ENCODE peak calls at places on chromosomes 5 and 9, in ten cellular contexts. One of them, this sample, is unnamed.

GRCh38 chr9:105127863-105128220 is 116.6 kb upstream of the SLC44A1 start:
- DNase-seq in type B pancreatic cell: no peak
- DNase-seq in cardiac muscle cell: peak
- DNase-seq in thoracic aorta: no peak
- DNase-seq in omental fat pad: no peak
- DNase-seq in heart left ventricle: no peak
- DNase-seq in OCI-LY7: peak
- DNase-seq in neural crest cell: no peak
- DNase-seq in kidney epithelial cell: peak
- DNase-seq in natural killer cell: no peak
- DNase-seq in this sample: no peak

GRCh38 chr5:149677721-149678120 is 52.4 kb upstream of the PPARGC1B start:
- DNase-seq in kidney epithelial cell: no peak
- DNase-seq in OCI-LY7: no peak
- DNase-seq in thoracic aorta: no peak
- DNase-seq in heart left ventricle: peak
- DNase-seq in natural killer cell: no peak
- DNase-seq in omental fat pad: no peak
- DNase-seq in type B pancreatic cell: no peak
- DNase-seq in neural crest cell: no peak
- DNase-seq in cardiac muscle cell: no peak
- DNase-seq in this sample: no peak

GRCh38 chr9:114430443-114430842 is 42.7 kb upstream of the AKNA start:
- DNase-seq in neural crest cell: no peak
- DNase-seq in thoracic aorta: no peak
- DNase-seq in natural killer cell: no peak
- DNase-seq in type B pancreatic cell: no peak
- DNase-seq in omental fat pad: no peak
- DNase-seq in kidney epithelial cell: no peak
- DNase-seq in OCI-LY7: no peak
- DNase-seq in cardiac muscle cell: no peak
- DNase-seq in heart left ventricle: no peak
- DNase-seq in this sample: no peak

GRCh38 chr5:54936201-54936600 is 49.2 kb downstream of the ESM1 start:
- DNase-seq in natural killer cell: no peak
- DNase-seq in thoracic aorta: no peak
- DNase-seq in kidney epithelial cell: no peak
- DNase-seq in cardiac muscle cell: no peak
- DNase-seq in neural crest cell: no peak
- DNase-seq in OCI-LY7: no peak
- DNase-seq in omental fat pad: no peak
- DNase-seq in heart left ventricle: no peak
- DNase-seq in type B pancreatic cell: no peak
- DNase-seq in this sample: no peak

GRCh38 chr5:94623877-94624276 is 5.4 kb downstream of the SLF1 start:
- DNase-seq in heart left ventricle: no peak
- DNase-seq in neural crest cell: no peak
- DNase-seq in kidney epithelial cell: no peak
- DNase-seq in natural killer cell: no peak
- DNase-seq in cardiac muscle cell: no peak
- DNase-seq in omental fat pad: no peak
- DNase-seq in type B pancreatic cell: no peak
- DNase-seq in thoracic aorta: no peak
- DNase-seq in OCI-LY7: no peak
- DNase-seq in this sample: no peak

GRCh38 chr5:60945760-60946253 is 802 bp downstream of the NDUFAF2 start:
- DNase-seq in OCI-LY7: no peak
- DNase-seq in kidney epithelial cell: no peak
- DNase-seq in cardiac muscle cell: peak
- DNase-seq in type B pancreatic cell: peak
- DNase-seq in natural killer cell: no peak
- DNase-seq in thoracic aorta: no peak
- DNase-seq in heart left ventricle: peak
- DNase-seq in omental fat pad: peak
- DNase-seq in neural crest cell: no peak
- DNase-seq in this sample: no peak

GRCh38 chr5:142697356-142697807 is 11.5 kb upstream of the FGF1 start:
- DNase-seq in neural crest cell: no peak
- DNase-seq in type B pancreatic cell: no peak
- DNase-seq in omental fat pad: no peak
- DNase-seq in OCI-LY7: no peak
- DNase-seq in natural killer cell: no peak
- DNase-seq in thoracic aorta: no peak
- DNase-seq in heart left ventricle: peak
- DNase-seq in kidney epithelial cell: no peak
- DNase-seq in cardiac muscle cell: peak
- DNase-seq in this sample: no peak

GRCh38 chr5:378301-378891 is 56.9 kb downstream of the AHRR start:
- DNase-seq in cardiac muscle cell: no peak
- DNase-seq in kidney epithelial cell: no peak
- DNase-seq in OCI-LY7: no peak
- DNase-seq in natural killer cell: no peak
- DNase-seq in omental fat pad: no peak
- DNase-seq in neural crest cell: no peak
- DNase-seq in heart left ventricle: no peak
- DNase-seq in thoracic aorta: no peak
- DNase-seq in type B pancreatic cell: peak
- DNase-seq in this sample: peak

DNA sequence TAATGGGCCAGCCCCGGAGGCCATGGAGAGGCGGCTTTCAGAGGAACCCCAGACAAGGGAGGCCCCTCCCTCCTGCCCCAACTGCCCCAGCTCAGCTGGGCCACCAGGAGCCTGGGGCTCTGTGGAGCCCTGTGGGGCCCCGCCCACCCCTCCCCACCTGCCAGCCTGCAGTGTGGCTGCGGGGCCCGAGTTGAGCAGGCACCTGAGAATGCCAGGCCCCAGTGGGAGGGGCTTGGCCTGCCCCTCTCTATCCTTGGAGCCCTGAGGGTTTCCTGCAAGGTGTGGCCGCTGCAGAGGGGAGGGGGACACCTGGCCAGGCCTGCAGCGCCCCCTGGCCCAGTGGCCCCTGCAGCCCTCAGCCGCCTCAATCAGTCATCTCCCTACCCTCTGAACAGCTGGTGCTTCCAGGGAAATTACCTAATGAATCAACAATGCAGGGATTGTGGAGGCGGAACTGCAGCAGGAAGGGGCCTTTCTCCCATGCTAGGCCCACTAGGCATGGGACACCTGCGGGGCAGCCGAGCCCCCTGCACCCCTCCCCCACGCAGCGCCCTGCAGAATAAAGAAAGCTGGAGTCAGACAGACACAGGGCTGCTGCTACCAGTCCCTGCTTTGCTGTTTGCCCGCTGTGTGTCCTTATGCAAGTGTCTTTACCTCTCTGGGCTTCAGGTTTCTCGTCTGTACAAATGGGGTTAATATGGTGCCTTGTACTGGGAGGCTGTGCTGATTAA is 48.0 kb downstream of the LMX1B start:
- DNase-seq in thoracic aorta: no peak
- DNase-seq in natural killer cell: no peak
- DNase-seq in cardiac muscle cell: peak
- DNase-seq in neural crest cell: no peak
- DNase-seq in kidney epithelial cell: peak
- DNase-seq in heart left ventricle: no peak
- DNase-seq in OCI-LY7: no peak
- DNase-seq in omental fat pad: no peak
- DNase-seq in type B pancreatic cell: no peak
- DNase-seq in this sample: peak
- TF ChIP-seq CTCF in thoracic aorta: no peak
- TF ChIP-seq CTCF in natural killer cell: no peak
- TF ChIP-seq CTCF in cardiac muscle cell: no peak
- TF ChIP-seq CTCF in neural crest cell: no peak
- TF ChIP-seq CTCF in kidney epithelial cell: peak
- TF ChIP-seq CTCF in heart left ventricle: no peak
- TF ChIP-seq CTCF in OCI-LY7: peak
- TF ChIP-seq CTCF in omental fat pad: no peak
- TF ChIP-seq CTCF in type B pancreatic cell: no peak
- TF ChIP-seq CTCF in this sample: peak

GRCh38 chr5:157817928-157818327 is 41.0 kb downstream of the CLINT1 start:
- DNase-seq in type B pancreatic cell: no peak
- DNase-seq in kidney epithelial cell: no peak
- DNase-seq in thoracic aorta: no peak
- DNase-seq in OCI-LY7: no peak
- DNase-seq in natural killer cell: no peak
- DNase-seq in omental fat pad: no peak
- DNase-seq in cardiac muscle cell: no peak
- DNase-seq in heart left ventricle: no peak
- DNase-seq in neural crest cell: no peak
- DNase-seq in this sample: no peak

GRCh38 chr5:157820593-157821252 is 38.2 kb downstream of the CLINT1 start:
- DNase-seq in omental fat pad: no peak
- DNase-seq in thoracic aorta: no peak
- DNase-seq in natural killer cell: no peak
- DNase-seq in kidney epithelial cell: peak
- DNase-seq in OCI-LY7: peak
- DNase-seq in cardiac muscle cell: peak
- DNase-seq in neural crest cell: peak
- DNase-seq in type B pancreatic cell: no peak
- DNase-seq in heart left ventricle: no peak
- DNase-seq in this sample: no peak

GRCh38 chr5:157819502-157820125 is 39.3 kb downstream of the CLINT1 start:
- DNase-seq in neural crest cell: no peak
- DNase-seq in omental fat pad: no peak
- DNase-seq in cardiac muscle cell: no peak
- DNase-seq in natural killer cell: no peak
- DNase-seq in kidney epithelial cell: no peak
- DNase-seq in OCI-LY7: no peak
- DNase-seq in heart left ventricle: no peak
- DNase-seq in type B pancreatic cell: no peak
- DNase-seq in thoracic aorta: no peak
- DNase-seq in this sample: no peak

GRCh38 chr5:157818368-157818767 is 40.6 kb downstream of the CLINT1 start:
- DNase-seq in kidney epithelial cell: no peak
- DNase-seq in omental fat pad: no peak
- DNase-seq in neural crest cell: no peak
- DNase-seq in cardiac muscle cell: no peak
- DNase-seq in OCI-LY7: no peak
- DNase-seq in type B pancreatic cell: no peak
- DNase-seq in natural killer cell: no peak
- DNase-seq in thoracic aorta: no peak
- DNase-seq in heart left ventricle: no peak
- DNase-seq in this sample: no peak

DNA sequence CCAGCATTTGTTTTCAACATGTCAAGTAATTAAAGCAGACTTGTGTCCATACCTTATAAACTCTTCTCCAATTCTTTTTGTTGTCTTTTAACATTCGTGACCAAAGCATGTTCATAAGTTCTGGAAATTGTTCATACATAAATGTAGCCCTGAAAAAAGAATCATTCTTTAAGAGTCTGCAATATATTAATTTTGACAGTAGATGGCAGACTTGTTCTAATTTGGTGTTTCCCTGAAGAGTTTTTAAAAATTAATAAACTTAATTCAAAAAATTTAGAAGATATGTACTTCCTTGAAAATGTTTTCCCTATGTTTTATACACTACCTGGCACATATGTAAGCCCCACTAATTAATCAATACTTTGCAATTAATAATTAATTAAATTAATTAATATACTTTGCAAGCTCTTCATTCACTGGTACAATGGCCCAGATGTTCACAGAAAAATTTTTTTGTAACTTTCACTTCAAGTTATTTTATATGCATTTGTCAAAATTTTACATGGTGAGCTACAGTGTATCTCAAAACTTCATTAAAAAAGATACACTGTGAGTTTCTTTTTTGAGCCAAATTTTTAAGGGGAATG is 42.2 kb downstream of the CLINT1 start:
- DNase-seq in thoracic aorta: no peak
- DNase-seq in neural crest cell: no peak
- DNase-seq in type B pancreatic cell: no peak
- DNase-seq in OCI-LY7: peak
- DNase-seq in kidney epithelial cell: no peak
- DNase-seq in natural killer cell: no peak
- DNase-seq in heart left ventricle: no peak
- DNase-seq in omental fat pad: no peak
- DNase-seq in cardiac muscle cell: peak
- DNase-seq in this sample: no peak
- TF ChIP-seq CTCF in thoracic aorta: peak
- TF ChIP-seq CTCF in neural crest cell: peak
- TF ChIP-seq CTCF in type B pancreatic cell: peak
- TF ChIP-seq CTCF in OCI-LY7: peak
- TF ChIP-seq CTCF in kidney epithelial cell: peak
- TF ChIP-seq CTCF in natural killer cell: peak
- TF ChIP-seq CTCF in heart left ventricle: peak
- TF ChIP-seq CTCF in omental fat pad: no peak
- TF ChIP-seq CTCF in cardiac muscle cell: peak
- TF ChIP-seq CTCF in this sample: peak

GRCh38 chr9:120792898-120793765 is at the start of gene FBXW2:
- DNase-seq in cardiac muscle cell: peak
- DNase-seq in kidney epithelial cell: peak
- DNase-seq in heart left ventricle: peak
- DNase-seq in type B pancreatic cell: peak
- DNase-seq in OCI-LY7: peak
- DNase-seq in neural crest cell: peak
- DNase-seq in omental fat pad: peak
- DNase-seq in thoracic aorta: peak
- DNase-seq in natural killer cell: peak
- DNase-seq in this sample: peak
- TF ChIP-seq CTCF in cardiac muscle cell: no peak
- TF ChIP-seq CTCF in kidney epithelial cell: no peak
- TF ChIP-seq CTCF in heart left ventricle: no peak
- TF ChIP-seq CTCF in type B pancreatic cell: no peak
- TF ChIP-seq CTCF in OCI-LY7: no peak
- TF ChIP-seq CTCF in neural crest cell: no peak
- TF ChIP-seq CTCF in omental fat pad: no peak
- TF ChIP-seq CTCF in thoracic aorta: peak
- TF ChIP-seq CTCF in natural killer cell: no peak
- TF ChIP-seq CTCF in this sample: peak

GRCh38 chr5:111697215-111697614 is 59.8 kb downstream of the NREP start:
- DNase-seq in heart left ventricle: no peak
- DNase-seq in kidney epithelial cell: no peak
- DNase-seq in natural killer cell: no peak
- DNase-seq in neural crest cell: no peak
- DNase-seq in cardiac muscle cell: peak
- DNase-seq in type B pancreatic cell: no peak
- DNase-seq in OCI-LY7: no peak
- DNase-seq in thoracic aorta: no peak
- DNase-seq in omental fat pad: no peak
- DNase-seq in this sample: no peak

GRCh38 chr5:111694183-111694582 is 62.8 kb downstream of the NREP start:
- DNase-seq in natural killer cell: no peak
- DNase-seq in heart left ventricle: no peak
- DNase-seq in type B pancreatic cell: no peak
- DNase-seq in cardiac muscle cell: peak
- DNase-seq in thoracic aorta: no peak
- DNase-seq in omental fat pad: no peak
- DNase-seq in kidney epithelial cell: no peak
- DNase-seq in OCI-LY7: no peak
- DNase-seq in neural crest cell: no peak
- DNase-seq in this sample: no peak

GRCh38 chr5:111699976-111700375 is 57.0 kb downstream of the NREP start:
- DNase-seq in kidney epithelial cell: no peak
- DNase-seq in heart left ventricle: no peak
- DNase-seq in OCI-LY7: no peak
- DNase-seq in natural killer cell: no peak
- DNase-seq in thoracic aorta: no peak
- DNase-seq in omental fat pad: no peak
- DNase-seq in type B pancreatic cell: no peak
- DNase-seq in neural crest cell: no peak
- DNase-seq in cardiac muscle cell: no peak
- DNase-seq in this sample: no peak

GRCh38 chr5:111699324-111699723 is 57.7 kb downstream of the NREP start:
- DNase-seq in natural killer cell: no peak
- DNase-seq in cardiac muscle cell: peak
- DNase-seq in thoracic aorta: no peak
- DNase-seq in kidney epithelial cell: no peak
- DNase-seq in heart left ventricle: no peak
- DNase-seq in type B pancreatic cell: no peak
- DNase-seq in neural crest cell: no peak
- DNase-seq in OCI-LY7: no peak
- DNase-seq in omental fat pad: no peak
- DNase-seq in this sample: no peak

DNA sequence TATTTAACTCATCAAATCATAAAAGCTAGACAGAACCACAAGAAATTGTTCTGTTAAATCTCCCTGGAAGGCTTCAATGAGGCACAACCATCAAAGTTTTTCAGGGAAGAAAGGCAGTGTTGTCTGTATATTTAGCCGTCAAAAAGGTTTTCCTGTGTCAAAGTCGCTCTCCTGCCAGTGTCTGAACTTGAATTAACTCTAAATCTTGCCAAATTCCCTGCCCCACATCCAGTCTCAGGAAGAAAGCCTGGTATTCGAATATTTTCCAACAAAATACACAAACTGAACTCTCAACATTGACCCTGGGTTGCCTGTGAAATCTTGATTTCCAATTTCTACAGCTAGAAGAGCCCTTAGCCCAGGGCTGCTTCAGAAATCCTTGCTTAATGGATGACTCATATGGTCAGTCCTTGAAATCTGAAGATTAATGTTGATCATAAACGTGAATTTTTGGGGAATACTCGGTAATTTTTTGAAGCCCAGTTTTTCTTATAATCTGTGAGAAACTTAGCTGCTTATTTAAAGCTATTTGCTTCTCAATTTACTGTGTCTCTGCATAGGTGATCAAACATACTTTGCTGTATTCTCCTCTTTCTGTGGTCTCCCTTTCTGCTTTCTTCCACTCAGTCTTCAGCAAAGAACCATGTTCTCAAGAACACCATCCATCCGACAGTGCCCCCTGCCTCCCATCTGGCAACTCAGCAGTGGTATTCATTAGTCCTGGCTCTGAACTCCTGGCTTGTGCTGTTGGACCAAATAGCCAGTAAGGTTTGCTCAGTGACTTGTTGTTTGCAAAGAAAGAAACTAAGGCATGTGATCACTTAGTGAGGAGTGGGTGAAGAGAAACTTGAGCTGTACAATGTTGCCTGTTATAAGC is 58.9 kb downstream of the NREP start:
- DNase-seq in omental fat pad: no peak
- DNase-seq in thoracic aorta: no peak
- DNase-seq in natural killer cell: no peak
- DNase-seq in neural crest cell: no peak
- DNase-seq in type B pancreatic cell: no peak
- DNase-seq in OCI-LY7: peak
- DNase-seq in heart left ventricle: no peak
- DNase-seq in cardiac muscle cell: peak
- DNase-seq in kidney epithelial cell: no peak
- DNase-seq in this sample: no peak
- TF ChIP-seq CTCF in omental fat pad: no peak
- TF ChIP-seq CTCF in thoracic aorta: no peak
- TF ChIP-seq CTCF in natural killer cell: no peak
- TF ChIP-seq CTCF in neural crest cell: no peak
- TF ChIP-seq CTCF in type B pancreatic cell: peak
- TF ChIP-seq CTCF in OCI-LY7: peak
- TF ChIP-seq CTCF in heart left ventricle: no peak
- TF ChIP-seq CTCF in cardiac muscle cell: peak
- TF ChIP-seq CTCF in kidney epithelial cell: peak
- TF ChIP-seq CTCF in this sample: no peak